ENCODE peak calls at places on chromosomes 7 and 10, in four cellular contexts. One of them, this sample, is unnamed. For H3K27me3, the result is how much of the 10 kb centered on the place peaks cover.

GRCh38 chr7:85290252-85290651 is 103.4 kb upstream of the SEMA3D start:
- DNase-seq in left lung: no peak
- DNase-seq in left ventricle myocardium inferior: no peak
- DNase-seq in hepatocyte: no peak
- DNase-seq in this sample: no peak

GRCh38 chr7:88226886-88227516 is 7.2 kb upstream of the SRI start:
- DNase-seq in left lung: peak
- DNase-seq in hepatocyte: peak
- DNase-seq in left ventricle myocardium inferior: no peak
- DNase-seq in this sample: peak

GRCh38 chr7:73329861-73330581 is 2.1 kb downstream of the FKBP6 start:
- DNase-seq in left ventricle myocardium inferior: no peak
- DNase-seq in left lung: no peak
- DNase-seq in hepatocyte: peak
- DNase-seq in this sample: no peak

GRCh38 chr10:11154333-11154732 is 136.7 kb downstream of the CELF2 start:
- DNase-seq in left lung: no peak
- DNase-seq in hepatocyte: no peak
- DNase-seq in left ventricle myocardium inferior: no peak
- DNase-seq in this sample: no peak

GRCh38 chr7:117164578-117164977 is 158.3 kb downstream of the WNT2 start:
- DNase-seq in hepatocyte: no peak
- DNase-seq in left lung: no peak
- DNase-seq in left ventricle myocardium inferior: no peak
- DNase-seq in this sample: no peak

GRCh38 chr7:79489371-79489770 is 35.9 kb upstream of the MAGI2 start:
- DNase-seq in left ventricle myocardium inferior: no peak
- DNase-seq in hepatocyte: no peak
- DNase-seq in left lung: no peak
- DNase-seq in this sample: no peak

GRCh38 chr7:47935336-47935735 is 12.9 kb downstream of the PKD1L1 start:
- DNase-seq in left ventricle myocardium inferior: no peak
- DNase-seq in hepatocyte: no peak
- DNase-seq in left lung: no peak
- DNase-seq in this sample: no peak

GRCh38 chr7:112009081-112009480 is 197.1 kb downstream of the DOCK4 start:
- DNase-seq in left lung: no peak
- DNase-seq in left ventricle myocardium inferior: no peak
- DNase-seq in hepatocyte: no peak
- DNase-seq in this sample: no peak

GRCh38 chr10:102579206-102579790 is 65.0 kb upstream of the TRIM8 start:
- DNase-seq in left lung: no peak
- DNase-seq in left ventricle myocardium inferior: no peak
- DNase-seq in hepatocyte: no peak
- DNase-seq in this sample: no peak

GRCh38 chr7:42237162-42237821 is at the start of gene GLI3:
- DNase-seq in hepatocyte: peak
- DNase-seq in left ventricle myocardium inferior: peak
- DNase-seq in left lung: peak
- DNase-seq in this sample: peak

GRCh38 chr7:42237891-42238531 is 1.0 kb upstream of the GLI3 start:
- DNase-seq in hepatocyte: peak
- DNase-seq in left lung: peak
- DNase-seq in left ventricle myocardium inferior: peak
- DNase-seq in this sample: no peak

GRCh38 chr7:42234736-42235135 is 2.3 kb downstream of the GLI3 start:
- DNase-seq in left lung: no peak
- DNase-seq in hepatocyte: no peak
- DNase-seq in left ventricle myocardium inferior: no peak
- DNase-seq in this sample: no peak

GRCh38 chr7:42235734-42236133 is 1.3 kb downstream of the GLI3 start:
- DNase-seq in left lung: no peak
- DNase-seq in left ventricle myocardium inferior: no peak
- DNase-seq in hepatocyte: peak
- DNase-seq in this sample: no peak

GRCh38 chr7:42236266-42237161 is 495 bp downstream of the GLI3 start:
- DNase-seq in left lung: peak
- DNase-seq in hepatocyte: peak
- DNase-seq in left ventricle myocardium inferior: peak
- DNase-seq in this sample: no peak
- H3K27me3 ChIP-seq in left lung: half or more
- H3K27me3 ChIP-seq in hepatocyte: under half
- H3K27me3 ChIP-seq in left ventricle myocardium inferior: under half
- H3K27me3 ChIP-seq in this sample: under half

GRCh38 chr7:27110977-27111752 is 8.7 kb upstream of the HOXA2 start:
- DNase-seq in left lung: no peak
- DNase-seq in left ventricle myocardium inferior: no peak
- DNase-seq in hepatocyte: no peak
- DNase-seq in this sample: no peak

GRCh38 chr7:27110163-27110976 is 7.9 kb upstream of the HOXA2 start:
- DNase-seq in hepatocyte: peak
- DNase-seq in left ventricle myocardium inferior: no peak
- DNase-seq in left lung: peak
- DNase-seq in this sample: no peak

GRCh38 chr7:27112960-27113949 is 10.8 kb upstream of the HOXA2 start:
- DNase-seq in left ventricle myocardium inferior: no peak
- DNase-seq in hepatocyte: peak
- DNase-seq in left lung: peak
- DNase-seq in this sample: no peak

GRCh38 chr7:27112361-27112760 is 9.9 kb upstream of the HOXA2 start:
- DNase-seq in hepatocyte: no peak
- DNase-seq in left lung: no peak
- DNase-seq in left ventricle myocardium inferior: no peak
- DNase-seq in this sample: no peak

DNA sequence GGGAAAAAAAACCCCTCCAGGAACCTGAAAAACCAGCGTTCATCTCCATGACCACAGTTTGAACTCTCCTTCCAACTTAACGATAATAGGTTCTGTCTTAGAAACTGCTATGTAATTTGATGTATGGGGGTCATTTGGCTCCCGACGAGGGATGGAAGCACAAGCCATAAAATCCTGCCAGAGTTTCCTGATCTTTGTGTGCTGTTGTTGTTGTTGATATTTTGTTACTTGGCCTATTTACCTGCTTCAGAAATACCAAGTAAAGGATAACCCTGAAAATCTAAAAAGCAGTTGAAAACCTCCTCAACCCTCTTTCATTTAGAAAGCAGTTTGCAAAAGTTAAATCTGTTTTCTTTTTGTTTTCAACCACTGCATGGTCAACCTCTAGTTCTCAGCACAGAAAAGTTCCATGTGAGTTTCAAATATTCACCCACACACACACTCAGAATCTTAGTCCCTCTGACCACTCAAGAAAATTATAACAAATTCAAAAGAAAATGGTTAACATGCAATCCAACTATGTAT is 9.3 kb upstream of the HOXA2 start:
- DNase-seq in left ventricle myocardium inferior: no peak
- DNase-seq in hepatocyte: no peak
- DNase-seq in left lung: no peak
- DNase-seq in this sample: no peak
- H3K27me3 ChIP-seq in left ventricle myocardium inferior: half or more
- H3K27me3 ChIP-seq in hepatocyte: half or more
- H3K27me3 ChIP-seq in left lung: half or more
- H3K27me3 ChIP-seq in this sample: under half

GRCh38 chr7:27219821-27220220 is 19.9 kb upstream of the HOXA13 start:
- DNase-seq in hepatocyte: no peak
- DNase-seq in left ventricle myocardium inferior: no peak
- DNase-seq in left lung: no peak
- DNase-seq in this sample: no peak
- H3K27me3 ChIP-seq in hepatocyte: half or more
- H3K27me3 ChIP-seq in left ventricle myocardium inferior: half or more
- H3K27me3 ChIP-seq in left lung: half or more
- H3K27me3 ChIP-seq in this sample: under half

DNA sequence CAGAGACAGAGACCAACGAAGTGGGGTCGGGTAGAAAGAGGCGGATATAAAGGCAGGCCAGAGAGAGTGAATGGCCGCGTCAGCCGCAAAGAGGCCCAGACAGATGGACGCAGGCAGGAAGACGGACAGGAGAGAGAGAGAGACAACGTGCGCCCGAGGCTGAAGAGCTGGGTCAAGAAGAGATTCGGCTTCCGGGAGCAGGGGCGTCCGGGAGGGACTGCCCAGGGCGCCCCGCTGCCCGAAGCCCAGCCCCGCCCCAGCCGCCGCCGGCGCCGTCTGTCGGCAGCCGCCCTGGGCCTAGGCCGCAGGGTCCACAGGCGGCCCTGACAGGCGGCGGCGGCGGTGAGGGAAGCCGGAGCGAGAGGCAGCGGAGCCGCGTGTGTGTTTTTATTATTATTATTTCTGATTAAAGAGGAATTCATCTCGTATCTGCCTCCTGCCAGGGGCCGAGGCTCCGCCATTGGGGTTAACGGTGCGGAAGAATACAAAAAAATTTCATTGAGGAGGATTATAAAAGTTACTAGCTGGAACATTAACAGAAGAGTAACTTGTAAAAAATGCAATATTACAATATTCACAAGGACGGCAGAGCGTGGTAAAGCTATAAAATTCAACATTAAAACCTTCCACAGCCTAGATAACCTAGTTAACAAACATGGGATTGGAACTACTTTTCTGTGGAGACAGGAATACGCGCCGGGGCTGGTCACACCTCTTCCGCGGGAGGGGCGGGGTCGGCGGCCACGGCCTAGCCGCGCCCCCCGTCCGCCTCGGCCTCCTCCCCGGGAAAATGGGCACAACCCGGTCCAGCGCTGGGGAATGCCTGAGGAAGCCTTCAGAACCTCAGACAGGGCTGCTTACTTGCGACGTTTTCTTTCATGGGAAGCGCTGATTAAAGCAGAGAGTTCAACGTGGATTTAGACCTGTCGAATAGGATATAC is 29.7 kb upstream of the PAX2 start:
- DNase-seq in hepatocyte: no peak
- DNase-seq in left ventricle myocardium inferior: no peak
- DNase-seq in left lung: no peak
- DNase-seq in this sample: no peak
- H3K27me3 ChIP-seq in hepatocyte: half or more
- H3K27me3 ChIP-seq in left ventricle myocardium inferior: half or more
- H3K27me3 ChIP-seq in left lung: half or more
- H3K27me3 ChIP-seq in this sample: half or more

GRCh38 chr10:88178758-88179157 is 315.3 kb downstream of the PTEN start:
- DNase-seq in hepatocyte: no peak
- DNase-seq in left ventricle myocardium inferior: no peak
- DNase-seq in left lung: no peak
- DNase-seq in this sample: no peak

GRCh38 chr10:88186335-88186734 is 322.9 kb downstream of the PTEN start:
- DNase-seq in left lung: no peak
- DNase-seq in hepatocyte: no peak
- DNase-seq in left ventricle myocardium inferior: no peak
- DNase-seq in this sample: no peak

GRCh38 chr10:88185830-88186229 is 322.4 kb downstream of the PTEN start:
- DNase-seq in left ventricle myocardium inferior: no peak
- DNase-seq in hepatocyte: no peak
- DNase-seq in left lung: no peak
- DNase-seq in this sample: no peak

GRCh38 chr10:88184543-88185297 is 321.3 kb downstream of the PTEN start:
- DNase-seq in left lung: no peak
- DNase-seq in left ventricle myocardium inferior: no peak
- DNase-seq in hepatocyte: no peak
- DNase-seq in this sample: no peak

DNA sequence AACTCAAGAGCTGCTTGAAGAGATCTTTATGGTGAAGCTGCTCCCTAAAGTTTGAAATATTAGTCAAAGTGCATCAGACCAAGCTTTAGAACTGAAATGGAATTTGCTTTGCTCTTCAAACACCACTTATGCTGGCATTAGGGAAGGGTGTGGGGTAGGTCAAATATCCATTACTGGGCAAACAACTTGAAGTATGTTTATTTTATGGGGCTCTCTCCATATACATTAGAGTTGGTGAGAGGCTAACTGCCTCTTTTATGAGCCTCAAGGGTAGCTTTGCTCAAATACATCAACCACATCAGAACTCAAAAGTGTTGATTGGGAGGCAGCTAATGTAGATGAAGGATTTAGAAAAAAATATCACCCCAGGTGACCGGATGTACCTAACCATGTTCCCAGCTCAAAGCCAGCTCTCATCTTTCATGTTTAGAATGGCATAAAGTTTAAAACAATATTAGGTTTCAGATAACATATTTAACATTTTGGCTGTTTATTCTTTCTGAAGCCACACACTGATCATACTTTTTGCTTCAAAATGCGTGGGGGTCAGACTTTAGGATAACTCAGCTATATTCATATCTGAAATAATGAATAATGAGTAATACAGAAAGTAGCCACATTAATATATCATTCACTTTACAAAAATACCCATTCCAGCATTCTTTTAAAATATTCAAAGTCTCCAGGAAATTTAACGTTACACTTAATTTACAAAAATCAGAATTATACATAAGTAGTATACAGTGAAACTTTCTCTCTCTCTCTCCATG is 318.7 kb downstream of the PTEN start:
- DNase-seq in left lung: no peak
- DNase-seq in left ventricle myocardium inferior: no peak
- DNase-seq in hepatocyte: no peak
- DNase-seq in this sample: no peak
- H3K27me3 ChIP-seq in left lung: under half
- H3K27me3 ChIP-seq in left ventricle myocardium inferior: under half
- H3K27me3 ChIP-seq in hepatocyte: under half
- H3K27me3 ChIP-seq in this sample: under half

DNA sequence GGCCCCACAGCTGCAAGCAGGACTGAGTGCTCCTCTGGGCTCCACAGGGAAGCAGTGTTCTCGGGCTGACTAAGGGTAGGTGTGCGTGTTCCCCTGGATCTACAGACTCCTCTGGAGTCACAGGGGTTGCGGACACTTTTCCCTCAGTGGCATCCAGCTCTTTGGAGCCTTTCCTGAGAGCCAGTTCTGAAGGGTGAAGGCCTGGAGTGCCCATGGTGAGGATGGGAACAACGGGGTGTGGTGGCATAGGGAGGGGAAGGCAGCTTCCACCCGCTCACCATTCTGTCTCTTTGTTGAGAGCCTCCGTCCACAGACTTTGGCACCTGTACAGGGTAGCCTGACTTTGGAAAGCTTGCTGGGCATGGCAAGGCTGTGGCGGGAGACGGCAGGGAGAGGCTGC is 104.1 kb upstream of the PCBD1 start:
- DNase-seq in hepatocyte: no peak
- DNase-seq in left lung: no peak
- DNase-seq in left ventricle myocardium inferior: no peak
- DNase-seq in this sample: peak
- H3K27me3 ChIP-seq in hepatocyte: under half
- H3K27me3 ChIP-seq in left lung: under half
- H3K27me3 ChIP-seq in left ventricle myocardium inferior: under half
- H3K27me3 ChIP-seq in this sample: under half

GRCh38 chr10:98664329-98665042 is 217.8 kb upstream of the HPS1 start:
- DNase-seq in left lung: no peak
- DNase-seq in hepatocyte: no peak
- DNase-seq in left ventricle myocardium inferior: no peak
- DNase-seq in this sample: no peak

GRCh38 chr10:98655512-98655911 is 208.8 kb upstream of the HPS1 start:
- DNase-seq in left ventricle myocardium inferior: no peak
- DNase-seq in hepatocyte: no peak
- DNase-seq in left lung: no peak
- DNase-seq in this sample: no peak

DNA sequence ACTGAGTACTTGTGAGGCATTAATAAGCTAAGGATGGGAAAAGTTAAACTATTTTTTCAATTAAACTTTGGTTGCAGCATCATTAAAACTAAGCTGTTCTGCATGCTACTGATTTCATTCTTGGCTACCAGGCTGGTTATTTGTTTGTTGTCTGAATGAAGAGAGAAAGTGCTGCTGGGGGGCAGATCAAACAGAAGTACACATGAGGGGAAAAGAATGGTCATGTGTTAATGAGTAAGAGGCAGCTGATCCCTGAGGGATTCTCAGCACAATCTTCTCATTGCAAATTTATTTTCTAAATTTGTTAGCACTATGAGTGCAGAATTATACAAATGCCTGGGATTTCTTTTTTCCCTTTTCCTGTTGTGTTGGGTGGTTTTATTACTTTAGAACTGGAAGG is 213.2 kb upstream of the HPS1 start:
- DNase-seq in left ventricle myocardium inferior: no peak
- DNase-seq in hepatocyte: no peak
- DNase-seq in left lung: no peak
- DNase-seq in this sample: no peak
- H3K27me3 ChIP-seq in left ventricle myocardium inferior: under half
- H3K27me3 ChIP-seq in hepatocyte: under half
- H3K27me3 ChIP-seq in left lung: under half
- H3K27me3 ChIP-seq in this sample: under half

This sample was measured in RWPE2.